ENCODE peak calls at places on chromosomes 3 and 15, in ten cellular contexts. O is lung, E is transverse colon, G is AG04450, K is right lobe of liver, F is HL-60, X is left lung, V is RWPE1, H is ovary, Z is spleen. T is an unnamed sample.

GRCh38 chr3:42853056-42853455 is 22.6 kb downstream of the CYP8B1 start:
- DNase-seq in E (no peak), O (no peak), V (no peak), H (no peak), K (no peak), F (no peak), Z (no peak), X (no peak), G (no peak), T (no peak)

GRCh38 chr3:132284756-132285619 is 32.2 kb upstream of the ACP3 start:
- DNase-seq in E (no peak), F (no peak), H (no peak), O (no peak), G (no peak), V (no peak), X (peak; percentile 76), Z (no peak), K (no peak), T (peak; percentile 53)

GRCh38 chr15:81256916-81257315 is 60.2 kb downstream of the IL16 start:
- DNase-seq in E (no peak), H (no peak), O (no peak), F (no peak), G (no peak), X (no peak), V (peak; percentile 57), Z (no peak), K (no peak), T (no peak)

GRCh38 chr3:111616417-111617105 is 21.4 kb upstream of the ZBED2 start:
- DNase-seq in V (no peak), H (no peak), X (peak; percentile 68), F (no peak), E (peak; percentile 13), G (no peak), Z (peak; percentile 81), O (no peak), K (no peak), T (no peak)

GRCh38 chr15:29125382-29126207 is 144.0 kb downstream of the NSMCE3 start:
- DNase-seq in G (no peak), K (peak; percentile 29), Z (peak; percentile 56), F (no peak), H (no peak), X (peak; percentile 69), E (no peak), V (no peak), O (no peak), T (no peak)

GRCh38 chr3:42688487-42689420 is 3.4 kb downstream of the KLHL40 start:
- DNase-seq in Z (peak; percentile 41), F (no peak), V (no peak), E (no peak), G (no peak), H (peak; percentile 5), K (no peak), O (no peak), X (peak; percentile 51), T (no peak)

GRCh38 chr3:111237906-111238305 is 166.3 kb downstream of the NECTIN3 start:
- DNase-seq in K (no peak), E (no peak), V (no peak), Z (no peak), H (no peak), F (no peak), X (no peak), O (no peak), G (no peak), T (no peak)

GRCh38 chr3:110969229-110970211 is 102.1 kb upstream of the NECTIN3 start:
- DNase-seq in X (no peak), Z (peak; percentile 64), O (no peak), H (no peak), E (no peak), F (no peak), G (no peak), K (no peak), V (no peak), T (no peak)

GRCh38 chr15:66401130-66402021 is 14.7 kb downstream of the MAP2K1 start:
- DNase-seq in K (no peak), H (no peak), G (no peak), E (no peak), O (no peak), F (no peak), Z (no peak), X (no peak), V (peak; percentile 35), T (no peak)

GRCh38 chr15:66399276-66399675 is 12.6 kb downstream of the MAP2K1 start:
- DNase-seq in F (no peak), X (no peak), E (no peak), G (no peak), H (no peak), V (no peak), Z (no peak), K (no peak), O (no peak), T (no peak)

GRCh38 chr15:66402885-66403284 is 16.2 kb downstream of the MAP2K1 start:
- DNase-seq in V (no peak), X (no peak), O (no peak), G (no peak), E (no peak), Z (no peak), K (no peak), H (no peak), F (no peak), T (no peak)

GRCh38 chr15:66403323-66403722 is 16.6 kb downstream of the MAP2K1 start:
- DNase-seq in E (no peak), Z (no peak), G (no peak), X (no peak), F (no peak), O (no peak), H (no peak), K (no peak), V (no peak), T (no peak)

DNA sequence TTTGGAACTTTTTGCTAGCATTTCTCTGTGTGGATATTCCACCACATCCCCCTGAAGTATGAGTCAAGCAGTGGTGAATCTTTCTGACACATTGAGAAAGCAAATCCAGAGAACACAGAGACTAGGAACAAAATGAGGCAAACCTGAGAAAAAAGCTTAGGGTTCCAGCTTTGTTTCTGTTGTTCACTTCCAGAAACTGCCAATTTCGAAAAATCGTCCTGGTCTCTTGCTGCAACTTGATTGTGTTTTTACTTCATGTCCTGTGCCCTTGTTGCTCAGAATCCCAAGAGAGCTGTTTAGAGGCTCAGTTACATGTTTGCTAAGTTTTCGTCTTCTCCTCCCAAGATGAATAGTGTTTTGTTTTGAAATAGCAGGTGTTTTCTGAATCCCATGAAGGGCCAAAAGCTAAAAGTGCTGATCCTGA is 13.7 kb downstream of the MAP2K1 start:
- DNase-seq in G (no peak), Z (no peak), K (no peak), V (no peak), X (no peak), E (no peak), O (no peak), F (no peak), H (no peak), T (no peak)
- H3K27ac ChIP-seq in G (peak overlapping the region; percentile 34), Z (no peak overlapping the region), K (no peak overlapping the region), V (no peak overlapping the region), X (peak overlapping the region; percentile 57), E (no peak overlapping the region), O (no peak overlapping the region), F (peak overlapping the region; percentile 19), H (no peak overlapping the region), T (no peak overlapping the region)

DNA sequence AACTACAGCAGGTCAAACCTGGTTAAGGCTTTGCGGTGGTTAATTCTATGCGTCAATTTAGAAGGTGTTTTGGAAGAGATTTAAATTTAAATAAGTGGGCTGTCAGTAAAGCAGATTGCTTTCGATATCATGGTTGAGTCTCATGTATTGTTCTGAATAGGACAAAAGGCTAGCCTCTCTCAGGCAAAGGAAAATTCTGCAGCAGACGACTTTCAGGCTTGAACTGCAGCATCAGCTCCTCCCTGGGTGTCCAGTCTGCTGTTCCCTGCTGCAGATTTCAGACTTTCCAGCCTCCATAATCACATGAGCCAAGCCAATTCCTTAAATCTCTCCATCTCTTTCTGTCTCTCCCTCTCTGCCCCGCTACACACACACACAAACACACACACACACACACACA is 143.2 kb downstream of the TUSC7 start:
- DNase-seq in G (no peak), F (no peak), V (no peak), O (no peak), X (no peak), E (no peak), H (no peak), Z (no peak), K (no peak), T (no peak)
- H3K27ac ChIP-seq in G (no peak overlapping the region), F (no peak overlapping the region), V (no peak overlapping the region), O (no peak overlapping the region), X (no peak overlapping the region), E (no peak overlapping the region), H (no peak overlapping the region), Z (no peak overlapping the region), K (no peak overlapping the region), T (no peak overlapping the region)

GRCh38 chr3:176850498-176850897 is 346.8 kb downstream of the TBL1XR1 start:
- DNase-seq in V (no peak), K (no peak), G (no peak), Z (no peak), O (no peak), E (no peak), F (no peak), H (no peak), X (no peak), T (no peak)

GRCh38 chr3:176842914-176843313 is 354.4 kb downstream of the TBL1XR1 start:
- DNase-seq in X (no peak), E (no peak), Z (no peak), H (no peak), G (no peak), F (no peak), O (no peak), K (no peak), V (no peak), T (no peak)

DNA sequence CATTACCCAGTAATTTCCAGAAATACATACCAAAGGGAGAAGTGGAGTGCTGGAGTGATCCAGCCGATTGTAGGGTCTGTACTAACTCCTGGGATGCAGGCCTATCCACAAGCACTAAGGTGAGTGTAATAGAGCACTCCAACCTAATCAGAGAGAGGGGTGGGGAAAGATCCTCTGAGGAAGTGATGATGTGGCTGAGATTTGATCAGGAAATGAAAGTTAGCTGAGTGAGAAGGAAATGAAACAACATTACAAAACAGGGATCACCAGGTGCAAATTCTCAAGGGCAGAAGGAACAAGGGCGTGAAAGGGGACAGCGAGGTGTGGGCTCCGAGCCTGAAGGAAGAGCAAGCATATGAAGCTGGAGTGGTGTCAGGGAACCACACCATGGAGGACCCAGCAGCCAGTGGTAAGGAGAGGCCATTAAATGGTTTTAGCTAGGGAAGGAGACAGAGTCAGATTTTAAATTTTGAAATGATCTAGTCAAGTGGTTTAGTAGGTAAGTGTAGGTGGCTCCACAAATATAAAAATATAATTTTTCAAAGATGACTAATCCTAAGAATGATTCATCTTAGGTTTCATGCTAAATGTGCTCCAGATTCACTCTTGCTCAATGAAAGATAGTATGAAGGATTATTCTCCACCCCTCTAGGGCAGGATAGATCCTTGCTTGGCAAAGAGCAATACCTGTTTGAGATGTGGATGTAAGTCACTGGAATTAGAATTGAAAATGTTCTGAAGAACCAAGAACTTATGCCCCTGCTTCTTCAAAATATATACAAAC is 348.7 kb downstream of the TBL1XR1 start:
- DNase-seq in K (no peak), Z (no peak), H (no peak), V (peak; percentile 82), E (no peak), F (no peak), O (no peak), G (no peak), X (no peak), T (no peak)
- H3K27ac ChIP-seq in K (no peak overlapping the region), Z (no peak overlapping the region), H (no peak overlapping the region), V (peak overlapping the region; percentile 72), E (no peak overlapping the region), F (no peak overlapping the region), O (no peak overlapping the region), G (no peak overlapping the region), X (no peak overlapping the region), T (no peak overlapping the region)

DNA sequence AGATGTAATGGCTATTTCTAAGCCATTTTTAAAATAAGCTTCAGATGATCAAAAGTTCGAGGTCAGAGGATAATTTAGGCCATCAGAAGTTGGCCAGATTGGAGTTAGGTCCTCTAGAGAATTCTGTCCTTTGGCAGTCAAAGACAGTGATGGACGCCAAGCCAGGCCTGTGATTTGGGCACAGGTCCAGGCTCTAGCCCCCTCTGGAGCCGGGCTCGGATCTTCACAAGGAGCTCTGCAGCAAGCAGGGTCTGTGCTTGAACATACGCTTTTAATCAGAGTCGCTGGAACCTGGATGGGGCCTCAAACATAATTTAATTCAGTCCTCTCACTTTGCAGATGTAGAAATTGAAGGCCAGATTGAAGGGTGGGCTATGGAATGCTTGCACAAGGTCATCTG is 151.4 kb upstream of the BCL6 start:
- DNase-seq in V (no peak), H (no peak), X (no peak), E (no peak), Z (no peak), F (no peak), K (no peak), G (no peak), O (no peak), T (no peak)
- H3K27ac ChIP-seq in V (no peak overlapping the region), H (no peak overlapping the region), X (no peak overlapping the region), E (no peak overlapping the region), Z (no peak overlapping the region), F (no peak overlapping the region), K (no peak overlapping the region), G (no peak overlapping the region), O (no peak overlapping the region), T (no peak overlapping the region)